ENCODE peak calls at places on chromosomes 4 and X, in four cellular contexts. V is A549, A is GM20000, H is MCF 10A. E is an unnamed sample.

GRCh38 chr4:30630431-30630830 is 89.7 kb upstream of the PCDH7 start:
- DNase-seq in V (no peak), A (no peak), H (no peak), E (no peak)

GRCh38 chr4:168585168-168586091 is 88.6 kb downstream of the PALLD start:
- DNase-seq in V (peak; percentile 82), A (peak; percentile 36), H (peak; percentile 89), E (peak; percentile 61)

GRCh38 chrX:72048515-72049455 is 82.9 kb downstream of the RTL5 start:
- DNase-seq in V (peak; percentile 21), A (no peak), H (no peak), E (no peak)

GRCh38 chrX:119942831-119943184 is 743 bp downstream of the NKAP start:
- DNase-seq in V (peak; percentile 4), A (peak; percentile 5), H (peak; percentile 3), E (no peak)

GRCh38 chrX:37906357-37906756 is 59.0 kb upstream of the DYNLT3 start:
- DNase-seq in V (no peak), A (no peak), H (no peak), E (no peak)

GRCh38 chr4:3241905-3242304 is 7.1 kb upstream of the MSANTD1 start:
- DNase-seq in V (no peak), A (no peak), H (no peak), E (peak; percentile 36)

GRCh38 chr4:76830612-76831474 is 67.1 kb downstream of the SOWAHB start:
- DNase-seq in V (peak; percentile 88), A (no peak), H (peak; percentile 88), E (peak; percentile 71)

GRCh38 chr4:141329174-141329569 is 108.5 kb downstream of the ZNF330 start:
- DNase-seq in V (peak; percentile 73), A (no peak), H (peak; percentile 93), E (peak; percentile 75)

GRCh38 chrX:2696698-2697215 is 5.7 kb downstream of the CD99 start:
- DNase-seq in V (peak; percentile 35), A (peak; percentile 70), H (peak; percentile 83), E (peak; percentile 50)

GRCh38 chr4:4427478-4427870 is 40.6 kb downstream of the NSG1 start:
- DNase-seq in V (no peak), A (no peak), H (no peak), E (no peak)

DNA sequence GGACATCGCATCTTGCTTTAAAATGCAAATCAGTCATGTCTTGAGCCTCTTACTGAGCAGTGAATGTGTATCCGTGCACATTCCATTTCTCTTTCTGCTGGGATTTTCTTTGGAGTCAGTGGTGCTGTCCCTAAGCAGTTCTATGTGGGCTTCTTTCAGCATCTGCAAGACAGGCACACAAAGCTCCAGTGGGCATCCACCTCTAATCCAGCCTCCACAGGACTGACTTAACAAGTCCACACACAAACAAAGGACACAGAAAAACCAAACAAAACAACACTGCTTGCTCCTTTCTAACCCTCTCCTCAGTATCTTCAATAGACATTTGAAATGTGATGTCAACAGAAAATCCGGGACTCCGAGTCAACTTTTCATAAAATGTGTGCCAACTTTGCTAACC is 20.4 kb downstream of the ETNPPL start:
- DNase-seq in V (no peak), A (no peak), H (no peak), E (no peak)
- TF ChIP-seq CTCF in V (no peak), A (no peak), H (no peak), E (no peak)

DNA sequence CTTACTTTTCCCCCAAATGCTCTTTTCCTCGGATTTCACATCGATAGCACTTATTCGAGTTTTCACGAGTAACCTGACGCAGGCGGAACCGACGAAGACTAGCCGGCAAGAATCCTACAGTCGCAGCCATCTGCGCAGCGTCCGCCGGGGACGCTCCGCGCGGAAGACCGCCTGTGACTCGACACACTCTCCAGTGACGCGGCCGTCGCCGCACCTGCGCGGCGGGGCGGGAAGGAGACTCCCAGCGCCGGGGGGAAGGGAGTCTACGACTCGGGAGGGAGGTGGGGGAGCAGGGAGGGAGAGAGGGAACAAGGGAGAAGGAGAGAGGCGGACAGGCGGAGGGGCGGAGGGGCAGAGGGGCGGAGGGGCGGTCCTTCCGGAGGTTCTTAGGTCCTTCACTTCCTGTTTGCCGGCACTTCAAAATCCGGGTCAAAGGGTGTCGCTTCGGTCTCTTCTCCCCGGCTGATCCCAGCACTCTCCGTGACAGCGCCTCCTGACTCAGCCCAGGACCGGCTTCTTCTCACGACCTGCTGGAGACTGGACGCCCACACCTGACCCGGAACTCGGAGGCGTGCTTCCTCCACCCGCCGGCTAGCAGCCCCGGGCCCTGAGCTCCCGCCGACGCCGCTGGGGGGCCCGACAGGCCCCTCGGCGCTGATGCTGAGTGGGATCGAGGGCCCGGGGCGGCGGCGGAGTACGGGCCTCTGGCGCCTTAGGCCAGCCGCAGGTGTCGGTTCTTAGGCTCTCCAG is at the start of gene USP38:
- DNase-seq in V (peak; percentile 93), A (peak; percentile 89), H (peak; percentile 96), E (peak; percentile 80)
- TF ChIP-seq CTCF in V (no peak), A (no peak), H (no peak), E (no peak)

GRCh38 chrX:117835034-117835433 is 281.6 kb downstream of the KLHL13 start:
- DNase-seq in V (no peak), A (no peak), H (no peak), E (no peak)

GRCh38 chrX:117838581-117839331 is 277.9 kb downstream of the KLHL13 start:
- DNase-seq in V (no peak), A (no peak), H (no peak), E (no peak)

GRCh38 chrX:117843749-117844148 is 272.9 kb downstream of the KLHL13 start:
- DNase-seq in V (no peak), A (no peak), H (no peak), E (no peak)

GRCh38 chrX:117840645-117841044 is 276.0 kb downstream of the KLHL13 start:
- DNase-seq in V (no peak), A (no peak), H (no peak), E (no peak)

GRCh38 chrX:117839544-117839943 is 277.1 kb downstream of the KLHL13 start:
- DNase-seq in V (peak; percentile 2), A (no peak), H (no peak), E (no peak)
- TF ChIP-seq CTCF in V (no peak), A (no peak), H (no peak), E (no peak)

GRCh38 chrX:13059269-13059668 is 14.8 kb upstream of the FAM9C start:
- DNase-seq in V (no peak), A (no peak), H (no peak), E (no peak)
- TF ChIP-seq CTCF in V (no peak), A (no peak), H (no peak), E (no peak)

GRCh38 chr4:990746-991367 is 2.3 kb downstream of the SLC26A1 start:
- DNase-seq in V (no peak), A (no peak), H (no peak), E (no peak)
- TF ChIP-seq CTCF in V (no peak), A (no peak), H (no peak), E (no peak)

GRCh38 chr4:40980318-40980883 is 230.6 kb downstream of the NSUN7 start:
- DNase-seq in V (no peak), A (peak; percentile 10), H (peak; percentile 61), E (no peak)
- TF ChIP-seq CTCF in V (peak; percentile 38), A (peak; percentile 13), H (peak; percentile 32), E (peak; percentile 23)

GRCh38 chrX:74234829-74235228 is 69.2 kb upstream of the ZCCHC13 start:
- DNase-seq in V (peak; percentile 27), A (no peak), H (no peak), E (no peak)
- TF ChIP-seq CTCF in V (peak; percentile 10), A (no peak), H (no peak), E (no peak)

E was measured in AG09319.